ENCODE peak calls at places on chromosome 21, in seven cellular contexts. X, G, P, V, K, A and W are unnamed samples.

GRCh38 chr21:14836950-14837349 is 227.8 kb downstream of the NRIP1 start:
- DNase-seq in V (no peak), X (no peak), P (no peak), A (no peak), G (no peak), K (no peak), W (no peak)

GRCh38 chr21:15293251-15293650 is 228.5 kb upstream of the NRIP1 start:
- DNase-seq in V (no peak), X (no peak), A (no peak), P (no peak), K (peak; percentile 74), G (peak; percentile 96), W (peak; percentile 28)

GRCh38 chr21:39373634-39374033 is 24.7 kb upstream of the HMGN1 start:
- DNase-seq in K (no peak), A (no peak), X (no peak), P (no peak), V (no peak), G (peak; percentile 64), W (no peak)

GRCh38 chr21:38930838-38931237 is 125.1 kb downstream of the ETS2 start:
- DNase-seq in V (no peak), K (peak; percentile 33), A (no peak), G (peak; percentile 89), P (no peak), X (no peak), W (no peak)

GRCh38 chr21:34996304-34997081 is 52.6 kb downstream of the RUNX1 start:
- DNase-seq in A (no peak), G (peak; percentile 81), V (peak; percentile 49), P (no peak), X (no peak), K (no peak), W (peak; percentile 66)

GRCh38 chr21:35136586-35137254 is 87.6 kb upstream of the RUNX1 start:
- DNase-seq in K (no peak), A (no peak), P (no peak), G (peak; percentile 45), V (no peak), X (no peak), W (peak; percentile 11)

GRCh38 chr21:31606081-31606874 is 53.2 kb upstream of the SOD1 start:
- DNase-seq in X (no peak), V (no peak), A (no peak), P (no peak), K (no peak), G (no peak), W (no peak)

GRCh38 chr21:21200103-21200938 is 202.1 kb downstream of the NCAM2 start:
- DNase-seq in G (peak; percentile 99), P (peak; percentile 15), K (peak; percentile 93), X (no peak), V (peak; percentile 44), A (no peak), W (peak; percentile 91)

GRCh38 chr21:20551939-20552338 is 446.3 kb upstream of the NCAM2 start:
- DNase-seq in V (no peak), K (no peak), P (no peak), G (no peak), X (no peak), A (no peak), W (no peak)

GRCh38 chr21:39483917-39484316 is 32.1 kb downstream of the SH3BGR start:
- DNase-seq in A (no peak), G (peak; percentile 11), V (no peak), K (no peak), P (no peak), X (no peak), W (no peak)

GRCh38 chr21:35342440-35342839 is 293.3 kb upstream of the RUNX1 start:
- DNase-seq in G (no peak), A (no peak), V (no peak), X (no peak), K (no peak), P (no peak), W (no peak)

GRCh38 chr21:38952890-38953289 is 147.2 kb downstream of the ETS2 start:
- DNase-seq in G (no peak), P (no peak), V (peak; percentile 15), K (no peak), X (no peak), A (no peak), W (no peak)

GRCh38 chr21:42513151-42513984 is at the start of gene SLC37A1:
- DNase-seq in G (no peak), A (no peak), P (peak; percentile 49), V (no peak), K (no peak), X (peak; percentile 29), W (no peak)

GRCh38 chr21:21750124-21750825 is 752.1 kb downstream of the NCAM2 start:
- DNase-seq in G (no peak), X (no peak), A (no peak), P (no peak), V (no peak), K (no peak), W (no peak)

GRCh38 chr21:35510294-35510693 is 461.2 kb upstream of the RUNX1 start:
- DNase-seq in G (no peak), A (no peak), V (no peak), X (no peak), K (no peak), P (no peak), W (no peak)

GRCh38 chr21:31137951-31138350 is 99.7 kb upstream of the KRTAP19-8 start:
- DNase-seq in V (no peak), G (no peak), X (no peak), K (no peak), P (no peak), A (no peak), W (no peak)

GRCh38 chr21:39006653-39007417 is 176.4 kb downstream of the PSMG1 start:
- DNase-seq in G (peak; percentile 90), V (peak; percentile 85), X (no peak), P (peak; percentile 72), K (no peak), A (no peak), W (no peak)

GRCh38 chr21:33478858-33479678 is 706 bp downstream of the TMEM50B start:
- DNase-seq in P (peak; percentile 49), X (peak; percentile 14), G (peak; percentile 31), V (peak; percentile 39), K (no peak), A (peak; percentile 87), W (no peak)
- TF ChIP-seq CTCF in P (no peak), X (peak; percentile 17), G (no peak), V (no peak), K (peak; percentile 10), A (peak; percentile 10), W (no peak)

DNA sequence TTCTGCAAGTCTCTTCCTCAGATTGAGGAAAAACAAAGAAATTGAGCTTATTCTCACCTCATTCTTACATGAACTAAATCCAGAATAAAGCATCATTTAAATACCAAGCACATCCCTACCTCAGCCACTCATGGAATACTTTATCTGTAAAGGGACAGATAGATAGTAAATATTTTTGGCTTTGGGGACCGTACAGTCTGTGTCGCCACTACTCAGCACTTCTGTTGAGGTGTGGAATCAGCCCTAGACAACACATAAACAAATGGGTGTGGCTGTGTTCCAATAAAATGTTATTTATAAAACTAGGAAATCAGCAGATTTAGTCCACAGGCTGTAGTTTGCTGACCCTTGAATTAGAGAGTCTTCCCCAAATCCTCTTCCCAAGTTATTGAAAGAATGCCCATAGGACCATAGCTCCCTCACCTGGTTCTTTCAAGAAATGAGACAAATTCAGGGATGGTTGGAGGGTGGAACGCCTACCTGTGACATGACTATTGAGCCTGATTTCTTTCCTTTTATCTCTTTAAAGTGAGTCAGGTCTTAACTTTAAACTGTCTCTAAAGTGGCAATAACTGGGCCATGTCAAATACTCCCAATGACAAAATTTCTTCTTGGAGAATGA is 878.5 kb downstream of the USP25 start:
- DNase-seq in G (peak; percentile 17), X (no peak), P (no peak), V (no peak), A (no peak), K (no peak), W (no peak)
- TF ChIP-seq CTCF in G (peak; percentile 29), X (no peak), P (no peak), V (no peak), A (no peak), K (peak; percentile 35), W (no peak)

GRCh38 chr21:18384771-18385170 is 18.8 kb downstream of the TMPRSS15 start:
- DNase-seq in V (no peak), K (no peak), G (peak; percentile 4), X (no peak), P (no peak), A (no peak), W (no peak)
- TF ChIP-seq CTCF in V (peak; percentile 23), K (no peak), G (peak; percentile 30), X (no peak), P (no peak), A (peak; percentile 47), W (peak; percentile 14)

GRCh38 chr21:36910581-36911307 is 55.7 kb downstream of the HLCS start:
- DNase-seq in K (peak; percentile 54), X (no peak), G (peak; percentile 76), A (peak; percentile 85), V (no peak), P (no peak), W (peak; percentile 45)

GRCh38 chr21:36909423-36909822 is 57.0 kb downstream of the HLCS start:
- DNase-seq in K (no peak), G (peak; percentile 8), X (no peak), V (no peak), A (no peak), P (no peak), W (no peak)

GRCh38 chr21:36909901-36910561 is 56.4 kb downstream of the HLCS start:
- DNase-seq in G (peak; percentile 99), K (peak; percentile 93), X (no peak), P (no peak), A (no peak), V (no peak), W (peak; percentile 91)

GRCh38 chr21:36904093-36904666 is 62.3 kb downstream of the HLCS start:
- DNase-seq in G (no peak), A (no peak), P (no peak), V (no peak), X (no peak), K (no peak), W (no peak)

GRCh38 chr21:36908260-36908908 is 58.1 kb downstream of the HLCS start:
- DNase-seq in X (no peak), K (no peak), P (no peak), A (no peak), V (no peak), G (peak; percentile 47), W (no peak)
- TF ChIP-seq CTCF in X (no peak), K (peak; percentile 36), P (no peak), A (peak; percentile 41), V (no peak), G (peak; percentile 21), W (peak; percentile 6)

DNA sequence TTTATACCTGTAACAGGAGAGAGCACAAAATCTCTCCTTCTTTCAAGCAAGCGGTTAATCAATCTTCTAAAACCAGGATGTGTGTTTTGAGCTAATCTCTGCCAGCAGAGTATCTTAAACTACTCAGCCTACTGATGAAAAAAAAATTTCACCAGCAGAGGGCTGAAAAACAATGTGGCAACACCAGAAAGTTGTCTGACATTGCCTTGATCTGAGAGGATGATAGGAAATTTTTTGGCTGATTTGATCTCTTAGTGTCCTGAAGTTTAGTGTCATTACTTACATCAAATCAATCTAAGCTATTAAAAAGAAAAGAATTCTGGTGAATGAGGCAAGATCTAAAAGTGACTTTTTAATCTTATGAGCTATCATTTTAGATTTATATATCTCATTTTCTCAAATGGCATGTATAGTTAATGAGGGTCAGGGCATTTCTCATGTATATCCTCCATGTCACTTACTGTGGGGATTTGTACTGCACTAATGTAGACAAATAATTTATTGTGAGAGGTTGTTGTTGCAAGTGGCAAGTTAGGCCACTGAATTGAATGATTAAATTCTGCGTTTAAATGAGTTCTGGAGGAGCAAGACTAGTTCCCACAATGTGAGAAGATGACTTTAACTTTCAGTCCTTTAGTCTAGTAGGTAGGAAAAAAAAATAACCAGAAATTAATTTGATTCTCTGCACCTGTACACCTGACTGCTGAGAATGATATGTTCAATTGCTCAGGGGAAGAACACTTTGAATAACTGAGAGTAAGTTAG is 10.8 kb downstream of the ADAMTS1 start:
- DNase-seq in K (no peak), V (no peak), A (no peak), X (no peak), P (no peak), G (peak; percentile 38), W (no peak)
- TF ChIP-seq CTCF in K (peak; percentile 49), V (no peak), A (peak; percentile 42), X (no peak), P (no peak), G (peak; percentile 40), W (peak; percentile 38)